ENCODE peak calls at places on chromosomes 11 and 22, in nine cellular contexts. Z, L, Q, H, K, E, F, X and J are unnamed samples.

GRCh38 chr22:30159561-30160353 is 79.5 kb downstream of the HORMAD2 start:
- DNase-seq in F (peak), K (peak), X (peak), Q (peak), H (peak), Z (no peak), E (no peak), L (peak), J (no peak)

GRCh38 chr11:85171648-85172257 is 455.4 kb downstream of the DLG2 start:
- DNase-seq in E (no peak), K (no peak), L (no peak), Z (no peak), X (no peak), H (no peak), Q (peak), F (no peak), J (no peak)

GRCh38 chr22:35596821-35597220 is 20.3 kb downstream of the MB start:
- DNase-seq in Z (no peak), E (no peak), X (no peak), F (no peak), H (no peak), Q (no peak), K (peak), L (no peak), J (no peak)

GRCh38 chr11:3340025-3340424 is 38.9 kb downstream of the ZNF195 start:
- DNase-seq in X (peak), L (peak), F (no peak), Z (no peak), E (no peak), K (no peak), Q (peak), H (peak), J (no peak)

GRCh38 chr22:39556970-39557811 is 13.4 kb upstream of the CACNA1I start:
- DNase-seq in E (no peak), Q (no peak), H (no peak), X (no peak), Z (no peak), K (no peak), F (no peak), L (peak), J (no peak)

GRCh38 chr11:57179701-57180100 is 2.1 kb upstream of the LRRC55 start:
- DNase-seq in E (no peak), F (no peak), H (no peak), Q (no peak), L (no peak), X (no peak), K (no peak), Z (no peak), J (no peak)

GRCh38 chr11:65958306-65958705 is 3.2 kb upstream of the SART1 start:
- DNase-seq in H (no peak), K (no peak), F (no peak), Q (no peak), L (no peak), X (no peak), Z (no peak), E (no peak), J (no peak)

GRCh38 chr11:91081440-91082088 is 858.7 kb upstream of the CHORDC1 start:
- DNase-seq in E (no peak), Q (peak), H (no peak), F (no peak), L (peak), X (no peak), K (no peak), Z (no peak), J (no peak)

GRCh38 chr11:1151366-1152315 is 6.1 kb upstream of the MUC5AC start:
- DNase-seq in Z (no peak), X (no peak), F (no peak), L (peak), H (no peak), Q (no peak), K (no peak), E (peak), J (no peak)

GRCh38 chr22:28772633-28773460 is at the start of gene CCDC117:
- DNase-seq in Q (peak), L (peak), X (peak), Z (peak), E (peak), K (peak), F (peak), H (peak), J (peak)

GRCh38 chr11:16881074-16881709 is 133.0 kb downstream of the PLEKHA7 start:
- DNase-seq in E (no peak), H (no peak), F (no peak), Q (peak), L (no peak), Z (no peak), X (no peak), K (peak), J (no peak)

GRCh38 chr22:22935546-22936157 is 48.0 kb downstream of the IGLL5 start:
- DNase-seq in Z (no peak), L (no peak), H (no peak), F (no peak), K (no peak), X (no peak), E (peak), Q (no peak), J (no peak)

GRCh38 chr11:17851697-17852096 is 117.1 kb downstream of the KCNC1 start:
- DNase-seq in L (no peak), K (no peak), X (no peak), Z (no peak), E (no peak), H (no peak), Q (no peak), F (no peak), J (no peak)

GRCh38 chr11:44940424-44940823 is 10.3 kb downstream of the TP53I11 start:
- DNase-seq in K (no peak), Z (no peak), X (no peak), E (no peak), L (no peak), H (no peak), F (no peak), Q (no peak), J (no peak)

GRCh38 chr11:44938066-44938691 is 12.5 kb downstream of the TP53I11 start:
- DNase-seq in F (no peak), K (no peak), Q (no peak), E (no peak), L (no peak), X (no peak), Z (no peak), H (no peak), J (no peak)

GRCh38 chr11:44941286-44942021 is 9.2 kb downstream of the TP53I11 start:
- DNase-seq in E (no peak), F (no peak), K (no peak), Z (no peak), H (no peak), Q (no peak), X (no peak), L (no peak), J (no peak)

GRCh38 chr11:44940835-44941234 is 9.8 kb downstream of the TP53I11 start:
- DNase-seq in F (no peak), L (no peak), H (no peak), E (no peak), K (no peak), X (no peak), Q (no peak), Z (no peak), J (no peak)

GRCh38 chr11:44939673-44940072 is 11.0 kb downstream of the TP53I11 start:
- DNase-seq in K (no peak), L (no peak), F (no peak), E (no peak), Q (no peak), Z (peak), H (no peak), X (no peak), J (no peak)
- TF ChIP-seq CTCF in K (no peak), L (no peak), F (no peak), E (peak), Q (peak), Z (peak), H (peak), X (peak), J (peak)

GRCh38 chr11:61589961-61590360 is 9.1 kb upstream of the SYT7 start:
- DNase-seq in X (no peak), F (no peak), Z (no peak), L (no peak), H (no peak), E (no peak), Q (no peak), K (no peak), J (no peak)

GRCh38 chr11:61587541-61587941 is 6.7 kb upstream of the SYT7 start:
- DNase-seq in H (no peak), F (no peak), L (no peak), E (peak), X (no peak), Z (peak), K (peak), Q (no peak), J (no peak)

GRCh38 chr11:61585115-61585514 is 4.2 kb upstream of the SYT7 start:
- DNase-seq in H (no peak), K (no peak), Z (no peak), E (no peak), F (no peak), X (no peak), Q (no peak), L (no peak), J (no peak)

GRCh38 chr11:61586792-61587430 is 6.0 kb upstream of the SYT7 start:
- DNase-seq in E (no peak), K (no peak), H (no peak), X (no peak), Z (no peak), L (no peak), Q (no peak), F (no peak), J (no peak)

DNA sequence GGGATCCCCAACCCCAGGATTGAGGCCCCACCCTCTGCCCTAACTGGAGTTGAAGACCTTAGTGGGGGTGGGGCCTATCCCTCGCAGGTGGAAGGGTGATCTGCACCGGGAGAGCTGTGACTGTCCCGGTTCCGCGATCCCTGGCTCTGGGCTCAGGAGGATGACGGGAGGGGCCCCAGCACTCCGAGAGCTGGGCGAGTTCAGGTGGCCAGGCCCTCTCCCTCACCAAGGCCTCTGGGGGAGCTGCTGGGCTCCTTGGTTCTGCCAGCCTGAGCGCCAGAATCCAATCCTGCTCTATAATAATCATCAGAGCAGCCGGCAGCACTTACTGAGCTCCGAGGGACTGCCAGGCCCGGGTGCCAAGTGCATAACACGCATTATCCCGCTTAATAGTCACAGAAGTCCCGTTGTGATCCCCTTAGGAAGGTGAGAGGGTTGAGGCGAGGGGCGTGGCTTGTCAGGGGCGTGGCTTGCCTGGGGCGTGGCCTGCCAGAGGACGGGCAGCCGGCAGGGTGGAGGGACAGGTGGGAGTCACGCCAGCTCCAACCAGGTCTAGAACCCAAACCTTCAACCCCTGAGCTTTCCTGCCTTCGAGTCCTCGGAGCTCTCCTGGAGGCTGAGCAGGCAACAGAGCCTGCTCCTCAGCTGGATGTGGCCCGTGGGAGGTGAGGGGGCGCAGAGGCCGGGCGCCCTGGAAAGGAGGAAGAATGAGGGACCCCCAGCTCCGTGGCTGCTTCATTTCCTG is 7.2 kb upstream of the SYT7 start:
- DNase-seq in L (peak), H (no peak), Z (peak), Q (no peak), K (peak), X (no peak), E (peak), F (no peak), J (no peak)
- TF ChIP-seq CTCF in L (no peak), H (peak), Z (no peak), Q (peak), K (no peak), X (no peak), E (peak), F (peak), J (peak)

GRCh38 chr11:134880788-134881187 is 468.7 kb upstream of the B3GAT1 start:
- DNase-seq in K (no peak), F (no peak), E (no peak), Q (no peak), L (no peak), X (no peak), Z (no peak), H (no peak), J (no peak)
- TF ChIP-seq CTCF in K (no peak), F (no peak), E (no peak), Q (no peak), L (no peak), X (no peak), Z (no peak), H (no peak), J (no peak)

GRCh38 chr11:75022289-75022688 is 33.6 kb downstream of the NEU3 start:
- DNase-seq in F (no peak), E (no peak), Q (no peak), H (no peak), X (no peak), L (no peak), K (no peak), Z (no peak), J (no peak)

GRCh38 chr11:75024068-75024449 is 35.3 kb downstream of the NEU3 start:
- DNase-seq in F (no peak), Q (no peak), L (no peak), X (no peak), Z (no peak), K (no peak), E (no peak), H (no peak), J (no peak)

GRCh38 chr11:75023446-75024067 is 34.8 kb downstream of the NEU3 start:
- DNase-seq in F (no peak), L (no peak), X (no peak), Z (no peak), H (no peak), K (no peak), E (no peak), Q (no peak), J (peak)

GRCh38 chr11:75024764-75025211 is 36.1 kb downstream of the NEU3 start:
- DNase-seq in E (no peak), H (no peak), K (no peak), X (no peak), Q (no peak), Z (no peak), L (no peak), F (no peak), J (peak)

DNA sequence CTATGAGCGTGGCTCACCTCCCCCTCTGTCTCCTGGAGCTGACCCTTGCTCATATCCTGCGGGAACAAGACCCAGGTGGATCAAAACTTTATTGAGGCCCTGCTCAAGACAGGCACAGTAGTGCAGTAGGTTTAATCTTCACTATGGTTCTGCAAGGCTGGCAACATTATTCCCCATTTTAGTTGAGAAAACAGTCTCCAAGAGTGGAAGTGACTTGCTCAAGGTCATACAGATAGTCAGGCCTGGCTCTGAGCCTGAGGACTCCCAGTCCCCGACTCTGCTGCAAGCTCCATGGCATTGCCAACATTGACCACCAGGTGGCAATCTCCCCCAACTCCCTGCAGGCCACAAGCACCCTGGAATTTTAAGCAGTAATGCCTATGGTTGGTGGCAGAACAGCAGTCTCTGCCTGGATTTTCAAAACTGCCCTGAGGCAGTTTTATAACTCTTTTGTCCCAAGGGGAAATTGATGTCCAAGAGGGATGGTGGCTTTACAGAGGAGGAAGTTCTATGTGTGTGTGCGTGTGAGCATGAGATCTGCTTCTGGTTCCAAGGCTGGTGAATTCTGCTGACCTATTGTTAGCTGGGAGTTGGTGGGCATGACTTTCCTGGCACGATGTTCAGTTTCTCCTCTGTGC is 34.1 kb downstream of the NEU3 start:
- DNase-seq in F (peak), X (peak), K (peak), L (peak), E (peak), Z (peak), Q (peak), H (peak), J (peak)
- TF ChIP-seq CTCF in F (peak), X (peak), K (no peak), L (peak), E (peak), Z (peak), Q (peak), H (peak), J (peak)

DNA sequence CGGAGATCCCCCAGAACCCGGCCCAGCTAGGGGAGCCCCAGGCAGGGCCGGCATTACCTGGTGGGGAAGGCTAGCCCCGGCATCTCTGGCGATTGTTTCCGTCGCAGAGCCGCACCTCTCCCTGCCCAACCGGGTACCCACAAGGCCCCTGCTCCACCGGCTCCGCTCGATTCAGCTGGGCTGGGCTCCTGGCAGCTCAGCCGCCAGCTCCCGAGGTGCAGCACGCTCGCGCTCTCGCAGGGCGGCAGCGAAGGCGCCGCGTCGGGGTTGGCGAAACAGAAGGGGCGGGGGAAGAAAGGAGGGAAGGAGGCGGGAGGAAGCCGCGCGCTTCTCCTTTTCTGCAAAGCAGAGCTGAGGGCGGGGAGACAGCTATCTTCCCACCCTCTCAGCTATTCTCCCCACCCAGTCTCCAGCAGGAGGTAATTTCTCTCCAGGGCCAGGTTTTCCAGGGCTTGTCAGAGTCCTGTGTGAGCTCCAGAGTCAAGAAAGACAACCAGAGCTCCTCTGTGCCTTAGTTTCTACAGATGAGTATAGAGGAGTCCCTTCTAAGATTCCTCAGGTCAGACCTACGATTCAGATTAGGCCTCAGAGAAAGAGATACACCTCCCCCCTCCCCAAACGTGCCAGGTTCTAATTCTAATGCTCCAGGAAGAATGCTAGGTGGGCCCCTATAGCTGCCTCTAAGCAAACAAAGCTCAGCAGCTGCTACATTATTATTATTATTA is 62.0 kb downstream of the PAK1 start:
- DNase-seq in F (no peak), L (peak), Q (peak), H (peak), Z (peak), E (peak), X (peak), K (peak), J (peak)
- TF ChIP-seq CTCF in F (no peak), L (no peak), Q (no peak), H (no peak), Z (no peak), E (peak), X (no peak), K (no peak), J (peak)

DNA sequence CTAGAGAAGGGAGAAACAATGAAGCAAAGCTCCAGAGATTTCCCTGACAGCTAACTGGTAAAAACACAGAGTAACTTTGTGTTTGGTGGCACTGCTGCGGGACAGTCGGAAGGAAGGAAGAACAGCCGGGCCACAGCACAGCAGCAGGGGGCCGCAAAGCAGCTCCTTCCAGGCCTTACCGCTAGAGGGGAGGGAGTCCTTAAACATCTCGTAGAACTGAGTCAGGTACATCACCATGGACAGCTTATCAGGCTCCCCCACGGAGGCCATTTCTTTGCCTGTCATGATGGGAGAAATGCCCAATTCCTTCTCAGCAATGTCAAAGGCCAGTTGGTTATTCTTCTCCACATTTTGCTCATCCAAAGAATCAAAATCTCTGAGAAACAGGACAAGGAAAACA is 114.6 kb upstream of the BID start:
- DNase-seq in K (no peak), Z (peak), L (no peak), H (no peak), E (no peak), Q (peak), F (no peak), X (no peak), J (no peak)
- TF ChIP-seq CTCF in K (no peak), Z (no peak), L (no peak), H (peak), E (no peak), Q (peak), F (no peak), X (peak), J (peak)

GRCh38 chr11:125679837-125680236 is 810 bp downstream of the ACRV1 start:
- DNase-seq in H (no peak), E (no peak), Z (no peak), X (no peak), Q (no peak), L (no peak), F (no peak), K (no peak), J (no peak)

GRCh38 chr11:125674210-125674609 is 6.4 kb downstream of the ACRV1 start:
- DNase-seq in Q (no peak), H (no peak), X (no peak), F (no peak), K (no peak), L (no peak), Z (no peak), E (no peak), J (no peak)

GRCh38 chr11:125675196-125675595 is 5.5 kb downstream of the ACRV1 start:
- DNase-seq in K (no peak), X (no peak), H (no peak), Z (no peak), L (no peak), E (no peak), Q (no peak), F (no peak), J (no peak)

GRCh38 chr11:125680747-125681146 is at the start of gene ACRV1:
- DNase-seq in X (no peak), Z (no peak), H (no peak), E (no peak), L (no peak), K (no peak), Q (no peak), F (no peak), J (no peak)

DNA sequence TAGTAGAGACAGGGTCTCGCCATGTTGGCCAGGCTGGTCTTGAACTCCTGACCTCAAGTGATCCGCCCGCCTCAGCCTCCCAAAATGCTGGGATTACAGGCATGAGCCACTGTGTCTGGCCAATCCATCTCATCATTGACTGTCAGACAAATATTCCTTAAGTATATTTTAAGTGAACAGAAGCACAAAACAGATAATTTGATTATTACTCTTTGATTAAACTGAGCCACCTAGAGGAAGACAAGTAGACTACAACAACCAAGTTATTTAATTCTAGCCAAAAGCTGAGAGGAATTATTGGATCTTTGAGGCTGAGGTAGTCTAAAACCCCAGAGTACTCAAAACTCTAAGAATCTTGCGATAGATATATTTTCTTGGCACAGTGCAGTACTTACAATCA is 1.2 kb downstream of the ACRV1 start:
- DNase-seq in L (no peak), X (no peak), E (no peak), Z (no peak), F (no peak), H (no peak), K (no peak), Q (no peak), J (no peak)
- TF ChIP-seq CTCF in L (peak), X (no peak), E (no peak), Z (peak), F (peak), H (peak), K (no peak), Q (peak), J (peak)

GRCh38 chr11:33692013-33692504 is 8.6 kb downstream of the C11orf91 start:
- DNase-seq in L (peak), H (peak), Q (peak), K (peak), F (peak), E (no peak), X (peak), Z (no peak), J (no peak)
- TF ChIP-seq CTCF in L (no peak), H (no peak), Q (no peak), K (no peak), F (no peak), E (no peak), X (no peak), Z (no peak), J (no peak)

GRCh38 chr11:72333657-72334056 is 89.7 kb upstream of the PHOX2A start:
- DNase-seq in H (no peak), L (peak), E (no peak), F (no peak), Z (peak), Q (peak), K (no peak), X (no peak), J (no peak)
- TF ChIP-seq CTCF in H (peak), L (no peak), E (no peak), F (no peak), Z (no peak), Q (peak), K (no peak), X (no peak), J (no peak)